ENCODE peak calls at places on chromosome 7, in five cellular contexts. Z is brain microvascular endothelial cell, O is Peyer's patch, F is neural crest cell, M is PC-9. W is an unnamed sample.

GRCh38 chr7:47991741-47992311 is 12.4 kb upstream of the HUS1 start:
- DNase-seq in Z (peak; percentile 63), O (peak; percentile 96), F (peak; percentile 77), M (peak; percentile 66), W (peak; percentile 92)

GRCh38 chr7:297611-298374 is 7.8 kb downstream of the FOXL3 start:
- DNase-seq in Z (no peak), O (peak; percentile 36), F (no peak), M (no peak), W (no peak)

GRCh38 chr7:66399566-66399965 is 194.4 kb downstream of the TPST1 start:
- DNase-seq in Z (no peak), O (no peak), F (no peak), M (no peak), W (no peak)

GRCh38 chr7:134378562-134378961 is 61.8 kb upstream of the SLC35B4 start:
- DNase-seq in Z (no peak), O (no peak), F (no peak), M (no peak), W (no peak)

GRCh38 chr7:7151865-7152264 is 30.5 kb upstream of the C1GALT1 start:
- DNase-seq in Z (no peak), O (no peak), F (no peak), M (no peak), W (no peak)

GRCh38 chr7:6476596-6477374 is 29.0 kb upstream of the DAGLB start:
- DNase-seq in Z (no peak), O (no peak), F (no peak), M (no peak), W (no peak)

GRCh38 chr7:68868975-68869374 is 729.3 kb upstream of the AUTS2 start:
- DNase-seq in Z (no peak), O (no peak), F (no peak), M (no peak), W (no peak)

GRCh38 chr7:77662869-77663268 is 33.4 kb upstream of the RSBN1L start:
- DNase-seq in Z (no peak), O (no peak), F (no peak), M (no peak), W (no peak)

GRCh38 chr7:94395141-94396041 is 696 bp downstream of the COL1A2 start:
- DNase-seq in Z (peak; percentile 82), O (peak; percentile 55), F (peak; percentile 12), M (no peak), W (peak; percentile 79)

GRCh38 chr7:39609462-39610149 is 13.8 kb upstream of the RALA start:
- DNase-seq in Z (no peak), O (no peak), F (peak; percentile 26), M (no peak), W (peak; percentile 66)
- TF ChIP-seq CTCF in Z (peak; percentile 44), O (no peak), F (peak; percentile 38), M (no peak), W (no peak)

DNA sequence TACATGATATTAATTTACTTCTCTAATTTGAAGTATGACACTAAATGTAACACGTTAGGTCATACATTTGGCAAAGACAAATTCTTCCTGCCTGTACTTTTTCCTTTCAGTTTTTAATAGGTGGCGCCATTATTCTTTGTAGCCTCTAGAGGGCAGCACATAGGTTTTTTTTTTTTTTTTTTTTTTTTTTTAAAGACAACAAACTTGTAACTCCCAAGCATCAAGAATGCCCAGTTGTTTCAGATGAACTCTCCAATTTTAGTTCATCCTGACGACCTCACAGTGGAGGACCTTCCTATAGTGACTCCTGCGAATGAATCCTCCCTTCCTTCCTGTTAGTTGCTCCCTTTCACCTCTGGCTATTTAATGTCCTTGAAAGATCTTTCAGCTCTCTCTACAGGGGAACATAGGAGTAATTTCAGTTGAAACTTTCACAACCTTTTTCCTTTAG is 139.3 kb upstream of the HDAC9 start:
- DNase-seq in Z (no peak), O (no peak), F (peak; percentile 6), M (peak; percentile 54), W (peak; percentile 34)
- TF ChIP-seq CTCF in Z (peak; percentile 37), O (peak; percentile 77), F (peak; percentile 80), M (peak; percentile 92), W (no peak)

DNA sequence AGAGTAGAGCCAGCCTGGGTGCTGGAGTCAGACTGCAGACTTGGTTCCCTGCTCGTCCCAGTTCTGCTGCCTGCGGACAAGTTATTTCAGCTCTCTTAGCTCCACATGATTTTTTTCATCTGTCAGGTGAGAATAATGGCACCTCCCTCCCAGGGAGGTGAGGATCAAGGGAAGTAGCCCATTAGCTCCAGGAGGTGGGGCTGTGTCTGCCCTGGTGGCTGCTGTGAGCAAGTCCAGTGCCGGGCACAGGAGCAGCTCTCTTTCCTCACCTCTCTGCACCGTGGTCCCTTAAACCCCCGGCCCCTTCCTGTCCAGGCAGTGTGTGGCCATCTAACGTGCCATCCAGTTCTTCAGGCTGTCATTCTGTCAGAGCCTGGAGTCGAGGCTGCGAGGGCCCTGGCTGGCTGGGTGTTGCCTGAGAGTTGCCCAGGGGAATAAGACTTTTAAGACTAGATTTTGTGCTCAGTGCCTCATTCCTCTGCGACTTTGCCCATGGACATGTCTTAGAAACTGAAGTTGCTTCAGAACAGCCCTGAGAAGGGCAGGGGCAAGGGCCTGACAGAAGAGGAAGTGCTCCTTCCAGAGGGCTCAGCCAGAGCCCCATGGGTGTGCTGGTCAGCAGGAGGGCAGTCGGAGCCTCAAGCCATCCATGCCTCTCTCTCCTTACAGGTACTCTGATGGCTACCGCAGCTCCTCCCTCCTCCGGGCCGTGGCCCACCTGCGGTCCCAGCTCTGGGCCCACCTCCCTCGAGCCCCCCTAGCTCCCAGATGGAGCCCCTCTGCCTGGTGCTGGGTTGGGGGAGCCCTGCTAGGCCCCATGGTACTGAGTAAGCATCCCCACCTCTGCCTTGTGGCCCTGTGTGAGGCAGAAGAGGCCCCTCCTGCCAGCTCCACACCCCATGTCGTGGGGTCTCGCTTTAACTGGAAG is 5.0 kb downstream of the ABCB8 start:
- DNase-seq in Z (no peak), O (no peak), F (no peak), M (no peak), W (no peak)
- TF ChIP-seq CTCF in Z (peak; percentile 44), O (no peak), F (no peak), M (peak; percentile 42), W (no peak)

GRCh38 chr7:130723784-130724183 is 10.2 kb downstream of the KLF14 start:
- DNase-seq in Z (no peak), O (no peak), F (no peak), M (no peak), W (no peak)

GRCh38 chr7:130719550-130719949 is 14.5 kb downstream of the KLF14 start:
- DNase-seq in Z (no peak), O (no peak), F (no peak), M (peak; percentile 11), W (no peak)

DNA sequence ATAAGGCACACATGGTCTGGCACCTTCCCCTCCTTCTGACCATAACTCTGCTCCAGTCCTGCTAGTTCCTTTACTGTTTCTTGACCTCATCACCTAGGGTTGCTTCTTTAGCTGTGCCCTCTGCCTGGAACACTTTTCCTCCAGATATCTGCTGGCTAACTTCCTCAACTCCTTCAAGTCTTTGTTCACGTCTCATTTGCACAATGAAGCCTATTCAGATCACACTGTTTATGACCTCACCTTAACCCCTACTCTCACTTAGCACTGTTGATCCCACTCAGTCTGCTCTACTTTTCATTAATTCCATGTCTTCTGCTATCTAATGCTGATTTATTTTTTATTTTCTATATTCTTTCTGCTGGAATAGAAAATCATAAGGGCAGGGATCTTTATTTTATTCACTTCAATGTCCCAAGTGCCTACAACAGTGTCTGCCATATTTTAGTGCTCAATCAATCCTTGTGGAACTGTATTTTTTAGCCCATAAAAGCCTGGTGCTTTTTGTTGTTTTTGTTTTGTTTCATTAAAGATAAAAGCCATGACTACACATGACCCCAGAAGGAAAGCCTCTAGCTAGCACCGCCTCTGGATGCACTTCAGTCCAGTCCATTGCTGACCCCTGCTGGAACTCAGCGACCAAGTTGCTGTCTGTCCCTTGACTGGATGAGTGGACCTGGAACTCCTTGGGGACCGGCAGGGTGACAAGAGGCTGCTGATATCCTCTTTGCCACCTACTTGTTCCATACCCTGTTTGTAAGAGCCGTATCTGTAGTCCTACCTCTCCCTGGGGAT is 12.3 kb downstream of the KLF14 start:
- DNase-seq in Z (peak; percentile 85), O (peak; percentile 72), F (peak; percentile 67), M (peak; percentile 64), W (peak; percentile 25)
- TF ChIP-seq CTCF in Z (peak; percentile 86), O (peak; percentile 16), F (peak; percentile 68), M (peak; percentile 67), W (no peak)

GRCh38 chr7:21504021-21504420 is 38.8 kb upstream of the DNAH11 start:
- DNase-seq in Z (no peak), O (no peak), F (no peak), M (peak; percentile 79), W (no peak)

GRCh38 chr7:21508538-21508937 is 34.3 kb upstream of the DNAH11 start:
- DNase-seq in Z (no peak), O (no peak), F (no peak), M (no peak), W (no peak)

DNA sequence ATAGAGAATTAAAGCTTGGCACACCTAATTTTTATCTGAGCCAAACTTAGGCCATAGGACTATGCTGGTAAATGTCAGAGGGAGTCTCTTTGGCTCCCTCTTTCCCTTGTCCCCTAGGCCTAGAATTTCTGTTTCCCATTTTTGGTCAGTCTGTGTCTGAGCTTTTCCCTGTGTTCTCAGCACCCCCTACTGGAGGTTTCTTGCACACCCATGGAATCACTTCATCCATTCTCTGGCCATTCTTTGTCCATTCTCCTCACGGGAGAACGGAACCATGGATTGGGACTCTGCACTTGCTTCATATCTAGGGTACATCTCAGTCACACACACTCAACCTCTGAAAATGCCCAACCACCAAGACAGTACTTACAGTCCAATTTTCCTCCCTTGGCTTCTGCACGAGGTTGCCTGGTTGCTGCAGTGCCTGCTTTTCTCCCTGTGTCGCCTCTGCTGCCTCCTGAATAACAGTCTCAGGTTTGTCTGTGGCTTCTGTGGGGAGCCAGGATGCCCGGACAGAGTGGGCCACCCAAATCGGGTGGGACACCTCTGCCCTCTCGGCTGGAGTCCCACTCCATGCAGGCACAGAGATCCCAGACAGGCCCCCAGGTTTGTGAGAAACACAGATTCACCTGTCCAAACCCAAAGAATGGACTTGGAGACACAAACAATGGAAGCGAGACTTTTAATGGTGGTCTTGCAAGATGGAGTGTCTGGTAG is 35.1 kb upstream of the DNAH11 start:
- DNase-seq in Z (peak; percentile 52), O (peak; percentile 80), F (peak; percentile 11), M (no peak), W (no peak)
- TF ChIP-seq CTCF in Z (peak; percentile 82), O (peak; percentile 58), F (peak; percentile 68), M (peak; percentile 89), W (peak; percentile 33)